ENCODE peak calls at places on chromosomes 1 and 21, in eight cellular contexts. W, G, Z, V, U, E, X and Q are unnamed samples.

GRCh38 chr1:213605732-213606131 is 382.0 kb upstream of the PROX1 start:
- DNase-seq in W (no peak), G (no peak), Z (no peak), V (no peak), U (no peak), E (no peak), X (no peak), Q (no peak)

GRCh38 chr1:147605591-147605990 is 64.3 kb downstream of the BCL9 start:
- DNase-seq in W (no peak), G (no peak), Z (no peak), V (no peak), U (no peak), E (no peak), X (no peak), Q (no peak)

GRCh38 chr1:153742411-153743142 is 14.7 kb downstream of the INTS3 start:
- DNase-seq in W (no peak), G (no peak), Z (no peak), V (no peak), U (no peak), E (peak), X (no peak), Q (peak)

GRCh38 chr1:214520544-214521165 is 30.7 kb downstream of the PTPN14 start:
- DNase-seq in W (no peak), G (no peak), Z (no peak), V (no peak), U (no peak), E (no peak), X (no peak), Q (no peak)

GRCh38 chr1:201461193-201461657 is 7.8 kb downstream of the PHLDA3 start:
- DNase-seq in W (peak), G (peak), Z (peak), V (no peak), U (peak), E (peak), X (no peak), Q (peak)

GRCh38 chr1:46690931-46691411 is 19.3 kb downstream of the TEX38 start:
- DNase-seq in W (no peak), G (no peak), Z (no peak), V (no peak), U (no peak), E (no peak), X (no peak), Q (no peak)

GRCh38 chr1:216422821-216423529 is at the start of gene USH2A:
- DNase-seq in W (peak), G (no peak), Z (no peak), V (no peak), U (no peak), E (no peak), X (no peak), Q (no peak)

GRCh38 chr1:40185951-40186864 is 25.0 kb downstream of the RLF start:
- DNase-seq in W (no peak), G (peak), Z (no peak), V (no peak), U (no peak), E (peak), X (no peak), Q (no peak)

GRCh38 chr1:240732390-240732789 is 120.4 kb upstream of the GREM2 start:
- DNase-seq in W (peak), G (peak), Z (no peak), V (no peak), U (no peak), E (peak), X (no peak), Q (peak)

GRCh38 chr1:81803423-81804103 is 2.8 kb downstream of the ADGRL2 start:
- DNase-seq in W (peak), G (peak), Z (no peak), V (no peak), U (no peak), E (peak), X (no peak), Q (peak)

GRCh38 chr1:228767636-228768344 is 32.5 kb downstream of the RHOU start:
- DNase-seq in W (no peak), G (no peak), Z (no peak), V (no peak), U (no peak), E (no peak), X (no peak), Q (no peak)

GRCh38 chr21:43333301-43334062 is 93.4 kb downstream of the SIK1 start:
- DNase-seq in W (peak), G (peak), Z (peak), V (no peak), U (peak), E (peak), X (peak), Q (peak)

GRCh38 chr1:201313086-201313485 is 29.8 kb downstream of the PKP1 start:
- DNase-seq in W (no peak), G (no peak), Z (no peak), V (no peak), U (no peak), E (no peak), X (no peak), Q (no peak)

GRCh38 chr1:27856561-27857343 is 15.6 kb upstream of the THEMIS2 start:
- DNase-seq in W (no peak), G (no peak), Z (peak), V (no peak), U (no peak), E (no peak), X (no peak), Q (no peak)

GRCh38 chr1:116504308-116505156 is 66.3 kb downstream of the CD58 start:
- DNase-seq in W (no peak), G (peak), Z (peak), V (peak), U (peak), E (peak), X (peak), Q (peak)

GRCh38 chr1:157286096-157286495 is 147.9 kb upstream of the ETV3 start:
- DNase-seq in W (no peak), G (no peak), Z (no peak), V (no peak), U (no peak), E (no peak), X (no peak), Q (no peak)

GRCh38 chr1:13775916-13776315 is 75.9 kb downstream of the PRDM2 start:
- DNase-seq in W (no peak), G (no peak), Z (no peak), V (no peak), U (no peak), E (no peak), X (no peak), Q (no peak)

GRCh38 chr1:52601976-52602327 is 219 bp upstream of the GPX7 start:
- DNase-seq in W (no peak), G (no peak), Z (no peak), V (no peak), U (peak), E (no peak), X (no peak), Q (no peak)

GRCh38 chr1:89100366-89100765 is 25.5 kb downstream of the GBP2 start:
- DNase-seq in W (peak), G (no peak), Z (no peak), V (no peak), U (no peak), E (no peak), X (no peak), Q (no peak)

GRCh38 chr1:113745425-113745824 is 13.9 kb downstream of the PHTF1 start:
- DNase-seq in W (no peak), G (no peak), Z (no peak), V (no peak), U (no peak), E (no peak), X (no peak), Q (no peak)

GRCh38 chr1:31460027-31460426 is 47.0 kb downstream of the SERINC2 start:
- DNase-seq in W (no peak), G (no peak), Z (no peak), V (no peak), U (no peak), E (peak), X (no peak), Q (no peak)
- TF ChIP-seq CTCF in W (peak), G (peak), Z (peak), V (no peak), U (peak), E (peak), X (no peak), Q (no peak)

DNA sequence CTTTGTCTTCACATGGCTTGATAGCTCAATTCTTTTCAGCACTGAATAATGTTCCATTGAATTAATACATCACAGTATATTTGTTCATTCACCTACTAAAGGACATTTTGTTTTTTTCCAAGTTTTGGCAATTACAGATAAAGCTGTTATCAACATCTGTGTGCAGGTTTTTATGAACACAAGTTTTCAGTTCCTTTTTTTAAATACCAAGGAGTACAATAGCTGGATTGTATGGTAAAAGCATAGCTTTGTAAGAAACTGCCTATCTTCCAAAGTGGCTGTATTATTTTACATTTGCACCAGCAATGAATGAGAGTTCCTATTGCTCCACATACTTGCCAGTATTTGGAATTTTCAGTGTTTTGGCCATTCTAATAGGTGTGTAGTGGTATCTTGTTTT is 4.8 kb upstream of the MCOLN2 start:
- DNase-seq in W (no peak), G (no peak), Z (no peak), V (no peak), U (no peak), E (no peak), X (no peak), Q (no peak)
- TF ChIP-seq CTCF in W (no peak), G (no peak), Z (no peak), V (no peak), U (no peak), E (no peak), X (no peak), Q (no peak)

GRCh38 chr1:3069491-3070303 is 694 bp downstream of the PRDM16 start:
- DNase-seq in W (peak), G (peak), Z (peak), V (no peak), U (peak), E (peak), X (peak), Q (peak)
- TF ChIP-seq CTCF in W (peak), G (peak), Z (peak), V (no peak), U (no peak), E (peak), X (peak), Q (no peak)

GRCh38 chr1:8217011-8217711 is 100.8 kb upstream of the SLC45A1 start:
- DNase-seq in W (peak), G (no peak), Z (peak), V (no peak), U (no peak), E (no peak), X (peak), Q (no peak)
- TF ChIP-seq CTCF in W (no peak), G (no peak), Z (no peak), V (no peak), U (no peak), E (no peak), X (peak), Q (no peak)

DNA sequence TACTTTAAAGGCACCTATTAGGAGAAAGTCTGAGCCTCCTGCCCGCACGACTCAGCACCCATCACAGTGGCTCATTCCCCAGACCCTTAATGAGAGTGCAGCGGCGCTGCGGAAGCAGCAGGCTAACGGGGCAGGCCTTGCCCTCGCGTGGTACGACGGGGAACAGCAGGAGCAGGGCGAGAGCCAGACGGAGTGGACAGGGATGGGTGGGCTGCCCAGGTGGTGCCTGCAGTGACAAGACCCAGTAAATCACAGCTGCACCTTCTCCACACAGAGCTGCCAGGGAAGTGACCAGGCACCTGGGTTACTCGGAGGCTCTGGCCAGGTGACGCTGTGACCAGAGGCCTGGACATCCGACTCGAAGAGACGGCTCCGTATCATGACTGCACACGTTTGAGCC is 131.9 kb downstream of the NPHP4 start:
- DNase-seq in W (no peak), G (no peak), Z (no peak), V (no peak), U (no peak), E (no peak), X (no peak), Q (no peak)
- TF ChIP-seq CTCF in W (no peak), G (no peak), Z (no peak), V (no peak), U (no peak), E (no peak), X (no peak), Q (no peak)

DNA sequence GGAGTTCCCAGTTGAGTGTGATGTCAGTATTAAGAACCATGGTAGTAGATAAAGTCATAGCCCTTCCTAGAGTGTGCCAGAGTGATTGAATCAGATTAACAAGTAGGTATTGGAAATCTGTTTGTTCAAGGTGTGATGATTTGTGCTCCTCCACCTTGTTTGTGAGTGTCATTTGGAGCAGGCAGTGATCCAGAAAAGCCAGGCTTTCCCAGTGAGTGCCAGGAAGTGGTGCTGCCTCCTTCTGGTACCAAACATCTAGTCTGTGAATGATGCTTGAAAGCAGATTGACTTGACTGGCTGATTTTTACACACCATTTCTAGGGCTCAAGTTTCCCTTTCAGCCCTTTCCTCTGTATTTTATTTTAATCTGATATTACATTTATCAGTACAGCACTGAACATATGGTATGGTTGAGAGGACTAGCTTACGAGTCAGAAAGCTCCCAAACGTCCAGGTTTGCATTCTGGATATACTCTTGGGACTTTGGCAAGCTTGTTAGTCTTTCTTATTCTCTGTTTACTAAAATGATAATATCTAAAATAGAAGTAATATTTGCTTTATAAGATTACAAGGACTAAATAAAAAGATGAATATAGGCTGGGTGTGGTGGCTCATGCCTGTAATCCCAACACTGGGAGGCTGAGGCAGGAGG is 100.7 kb downstream of the PATJ start:
- DNase-seq in W (no peak), G (peak), Z (no peak), V (no peak), U (no peak), E (peak), X (no peak), Q (no peak)
- TF ChIP-seq CTCF in W (no peak), G (peak), Z (no peak), V (no peak), U (no peak), E (peak), X (peak), Q (no peak)

DNA sequence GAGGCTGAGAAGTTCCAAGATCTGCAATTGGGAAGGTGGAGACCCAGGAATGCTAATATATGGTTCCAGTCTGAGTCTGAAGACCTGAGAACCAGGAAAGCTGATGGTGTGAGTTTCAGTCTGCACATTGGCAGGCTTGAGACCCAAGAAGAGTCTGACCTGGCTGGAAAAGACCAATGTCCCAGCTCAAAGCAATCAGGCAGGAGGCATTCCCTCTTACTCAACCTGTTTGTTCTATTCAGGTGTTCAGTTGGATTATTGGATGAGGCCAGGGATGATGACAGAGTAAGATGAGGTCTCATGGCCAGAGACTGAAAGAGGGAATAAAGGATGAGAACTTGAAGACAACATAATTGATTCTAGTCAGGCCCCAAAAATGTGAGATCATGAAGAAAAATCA is 50.1 kb downstream of the SPATA46 start:
- DNase-seq in W (no peak), G (no peak), Z (no peak), V (no peak), U (no peak), E (no peak), X (no peak), Q (no peak)
- TF ChIP-seq CTCF in W (no peak), G (no peak), Z (no peak), V (no peak), U (no peak), E (no peak), X (no peak), Q (no peak)